ENCODE peak calls at places on chromosomes 7 and 10, in four cellular contexts. One of them, this sample, is unnamed.

GRCh38 chr10:89090760-89091455 is 100.3 kb downstream of the FAS start:
- DNase-seq in HCT116: no peak
- DNase-seq in small intestine: no peak
- DNase-seq in activated T-helper 9 cell treated with anti-CD3 and anti-CD28 coated beads, Interleukin-2, amount 50 U/mL, for 16 hours: no peak
- DNase-seq in this sample: no peak

GRCh38 chr7:107045980-107046379 is 1.5 kb downstream of the PRKAR2B start:
- DNase-seq in activated T-helper 9 cell treated with anti-CD3 and anti-CD28 coated beads, Interleukin-2, amount 50 U/mL, for 16 hours: no peak
- DNase-seq in small intestine: peak
- DNase-seq in HCT116: no peak
- DNase-seq in this sample: no peak

GRCh38 chr7:104841798-104842197 is 172.2 kb upstream of the KMT2E start:
- DNase-seq in small intestine: no peak
- DNase-seq in HCT116: no peak
- DNase-seq in activated T-helper 9 cell treated with anti-CD3 and anti-CD28 coated beads, Interleukin-2, amount 50 U/mL, for 16 hours: no peak
- DNase-seq in this sample: no peak

GRCh38 chr10:67868132-67868531 is 16.3 kb upstream of the SIRT1 start:
- DNase-seq in activated T-helper 9 cell treated with anti-CD3 and anti-CD28 coated beads, Interleukin-2, amount 50 U/mL, for 16 hours: no peak
- DNase-seq in small intestine: no peak
- DNase-seq in HCT116: no peak
- DNase-seq in this sample: no peak

GRCh38 chr7:46210467-46210866 is 289.4 kb upstream of the IGFBP3 start:
- DNase-seq in HCT116: no peak
- DNase-seq in activated T-helper 9 cell treated with anti-CD3 and anti-CD28 coated beads, Interleukin-2, amount 50 U/mL, for 16 hours: no peak
- DNase-seq in small intestine: no peak
- DNase-seq in this sample: no peak

GRCh38 chr7:133512560-133512959 is 259.7 kb downstream of the EXOC4 start:
- DNase-seq in HCT116: no peak
- DNase-seq in small intestine: no peak
- DNase-seq in activated T-helper 9 cell treated with anti-CD3 and anti-CD28 coated beads, Interleukin-2, amount 50 U/mL, for 16 hours: no peak
- DNase-seq in this sample: no peak

GRCh38 chr10:13741438-13741837 is 154.7 kb downstream of the PRPF18 start:
- DNase-seq in small intestine: no peak
- DNase-seq in activated T-helper 9 cell treated with anti-CD3 and anti-CD28 coated beads, Interleukin-2, amount 50 U/mL, for 16 hours: no peak
- DNase-seq in HCT116: no peak
- DNase-seq in this sample: no peak

GRCh38 chr7:106522691-106523090 is 138.3 kb downstream of the CCDC71L start:
- DNase-seq in HCT116: no peak
- DNase-seq in small intestine: no peak
- DNase-seq in activated T-helper 9 cell treated with anti-CD3 and anti-CD28 coated beads, Interleukin-2, amount 50 U/mL, for 16 hours: no peak
- DNase-seq in this sample: no peak

GRCh38 chr10:122655524-122656307 is 43.9 kb downstream of the C10orf120 start:
- DNase-seq in small intestine: no peak
- DNase-seq in activated T-helper 9 cell treated with anti-CD3 and anti-CD28 coated beads, Interleukin-2, amount 50 U/mL, for 16 hours: no peak
- DNase-seq in HCT116: no peak
- DNase-seq in this sample: peak

GRCh38 chr10:62395892-62396291 is 21.7 kb downstream of the ZNF365 start:
- DNase-seq in activated T-helper 9 cell treated with anti-CD3 and anti-CD28 coated beads, Interleukin-2, amount 50 U/mL, for 16 hours: no peak
- DNase-seq in HCT116: no peak
- DNase-seq in small intestine: no peak
- DNase-seq in this sample: no peak

GRCh38 chr10:104209575-104210198 is 22.5 kb downstream of the CFAP43 start:
- DNase-seq in HCT116: peak
- DNase-seq in small intestine: peak
- DNase-seq in activated T-helper 9 cell treated with anti-CD3 and anti-CD28 coated beads, Interleukin-2, amount 50 U/mL, for 16 hours: no peak
- DNase-seq in this sample: no peak

GRCh38 chr7:2031496-2031895 is 201.2 kb downstream of the MAD1L1 start:
- DNase-seq in activated T-helper 9 cell treated with anti-CD3 and anti-CD28 coated beads, Interleukin-2, amount 50 U/mL, for 16 hours: no peak
- DNase-seq in small intestine: no peak
- DNase-seq in HCT116: no peak
- DNase-seq in this sample: peak

GRCh38 chr7:22591271-22591670 is 91.3 kb upstream of the STEAP1B start:
- DNase-seq in activated T-helper 9 cell treated with anti-CD3 and anti-CD28 coated beads, Interleukin-2, amount 50 U/mL, for 16 hours: no peak
- DNase-seq in HCT116: no peak
- DNase-seq in small intestine: no peak
- DNase-seq in this sample: no peak

GRCh38 chr7:127317447-127317961 is 64.8 kb upstream of the GRM8 start:
- DNase-seq in activated T-helper 9 cell treated with anti-CD3 and anti-CD28 coated beads, Interleukin-2, amount 50 U/mL, for 16 hours: no peak
- DNase-seq in HCT116: no peak
- DNase-seq in small intestine: no peak
- DNase-seq in this sample: no peak

GRCh38 chr10:130769146-130770017 is 542.1 kb downstream of the TCERG1L start:
- DNase-seq in small intestine: no peak
- DNase-seq in activated T-helper 9 cell treated with anti-CD3 and anti-CD28 coated beads, Interleukin-2, amount 50 U/mL, for 16 hours: no peak
- DNase-seq in HCT116: no peak
- DNase-seq in this sample: peak

GRCh38 chr7:7183061-7183832 is 903 bp downstream of the C1GALT1 start:
- DNase-seq in small intestine: peak
- DNase-seq in activated T-helper 9 cell treated with anti-CD3 and anti-CD28 coated beads, Interleukin-2, amount 50 U/mL, for 16 hours: peak
- DNase-seq in HCT116: no peak
- DNase-seq in this sample: peak

GRCh38 chr10:95229724-95230627 is 35.9 kb downstream of the ACSM6 start:
- DNase-seq in small intestine: no peak
- DNase-seq in activated T-helper 9 cell treated with anti-CD3 and anti-CD28 coated beads, Interleukin-2, amount 50 U/mL, for 16 hours: no peak
- DNase-seq in HCT116: peak
- DNase-seq in this sample: no peak

GRCh38 chr7:36583318-36583717 is 141.0 kb downstream of the AOAH start:
- DNase-seq in small intestine: no peak
- DNase-seq in activated T-helper 9 cell treated with anti-CD3 and anti-CD28 coated beads, Interleukin-2, amount 50 U/mL, for 16 hours: no peak
- DNase-seq in HCT116: no peak
- DNase-seq in this sample: no peak

GRCh38 chr10:101826852-101827434 is 8.7 kb upstream of the OGA start:
- DNase-seq in activated T-helper 9 cell treated with anti-CD3 and anti-CD28 coated beads, Interleukin-2, amount 50 U/mL, for 16 hours: no peak
- DNase-seq in HCT116: no peak
- DNase-seq in small intestine: no peak
- DNase-seq in this sample: no peak

GRCh38 chr7:8214162-8214897 is 47.6 kb downstream of the ICA1 start:
- DNase-seq in small intestine: no peak
- DNase-seq in HCT116: no peak
- DNase-seq in activated T-helper 9 cell treated with anti-CD3 and anti-CD28 coated beads, Interleukin-2, amount 50 U/mL, for 16 hours: no peak
- DNase-seq in this sample: no peak